ENCODE peak calls at places on chromosomes 12 and 14, in ten cellular contexts. V is stimulated activated CD4-positive, alpha-beta T cell treated with anti-CD3 and anti-CD28 coated beads, Interleukin-15, amount 100 ng/mL, for 1 hour; K is tibial artery; M is dorsolateral prefrontal cortex; Q is endothelial cell; G is amniotic stem cell; F is NCI-H748 treated with DMSO at 0.1 percent for 48 hours; W is nephron progenitor cell; U is cardiac fibroblast; Z is activated T-cell treated with anti-CD3 and anti-CD28 coated beads, Interleukin-2, amount 50 U/mL, for 72 hours. Y is an unnamed sample.

GRCh38 chr12:29735604-29736003 is 48.1 kb downstream of the TMTC1 start:
- DNase-seq in V (no peak), K (no peak), M (no peak), Q (no peak), G (no peak), F (no peak), W (no peak), U (no peak), Z (no peak), Y (no peak)

GRCh38 chr12:57342207-57342691 is 88.6 kb downstream of the R3HDM2 start:
- DNase-seq in V (no peak), K (no peak), M (no peak), Q (peak; percentile 11), G (no peak), F (no peak), W (peak; percentile 37), U (peak; percentile 50), Z (no peak), Y (peak; percentile 87)

GRCh38 chr12:90978117-90978770 is 23.3 kb upstream of the CCER1 start:
- DNase-seq in V (no peak), K (no peak), M (no peak), Q (no peak), G (peak; percentile 58), F (peak; percentile 4), W (no peak), U (peak; percentile 84), Z (no peak), Y (peak; percentile 70)

GRCh38 chr14:69013943-69014782 is 35.1 kb upstream of the ACTN1 start:
- DNase-seq in V (no peak), K (no peak), M (peak; percentile 34), Q (no peak), G (no peak), F (no peak), W (peak; percentile 31), U (peak; percentile 69), Z (no peak), Y (peak; percentile 50)

GRCh38 chr12:120356567-120357030 is 12.4 kb downstream of the MSI1 start:
- DNase-seq in V (peak; percentile 54), K (peak; percentile 76), M (peak; percentile 76), Q (peak; percentile 83), G (peak; percentile 69), F (peak; percentile 37), W (peak; percentile 83), U (peak; percentile 87), Z (peak; percentile 79), Y (peak; percentile 82)

GRCh38 chr14:61925043-61925442 is 162.8 kb downstream of the SNAPC1 start:
- DNase-seq in V (no peak), K (no peak), M (no peak), Q (peak; percentile 17), G (no peak), F (peak; percentile 47), W (no peak), U (peak; percentile 40), Z (peak; percentile 8), Y (no peak)

GRCh38 chr14:30848449-30849240 is 25.7 kb upstream of the COCH start:
- DNase-seq in V (no peak), K (no peak), M (no peak), Q (no peak), G (no peak), F (no peak), W (no peak), U (no peak), Z (no peak), Y (no peak)

GRCh38 chr14:73780391-73780790 is 66.2 kb upstream of the PNMA1 start:
- DNase-seq in V (no peak), K (no peak), M (no peak), Q (no peak), G (no peak), F (no peak), W (no peak), U (no peak), Z (no peak), Y (no peak)

GRCh38 chr14:89669209-89669608 is 252.2 kb upstream of the FOXN3 start:
- DNase-seq in V (no peak), K (peak; percentile 66), M (no peak), Q (no peak), G (no peak), F (no peak), W (no peak), U (no peak), Z (peak; percentile 56), Y (no peak)

GRCh38 chr12:58967551-58967950 is 47.2 kb upstream of the LRIG3 start:
- DNase-seq in V (no peak), K (no peak), M (no peak), Q (no peak), G (no peak), F (no peak), W (no peak), U (peak; percentile 86), Z (no peak), Y (no peak)

GRCh38 chr14:89252887-89253532 is 164.0 kb downstream of the FOXN3 start:
- DNase-seq in V (no peak), K (peak; percentile 79), M (no peak), Q (no peak), G (no peak), F (no peak), W (no peak), U (no peak), Z (no peak), Y (no peak)

GRCh38 chr12:48054955-48055821 is 50.7 kb downstream of the SENP1 start:
- DNase-seq in V (no peak), K (no peak), M (no peak), Q (no peak), G (no peak), F (no peak), W (no peak), U (no peak), Z (no peak), Y (no peak)

GRCh38 chr14:20429801-20430669 is 5.9 kb downstream of the KLHL33 start:
- DNase-seq in V (no peak), K (no peak), M (no peak), Q (no peak), G (no peak), F (no peak), W (no peak), U (no peak), Z (no peak), Y (no peak)

GRCh38 chr14:23861666-23862065 is 91.9 kb upstream of the DHRS4 start:
- DNase-seq in V (no peak), K (no peak), M (no peak), Q (no peak), G (no peak), F (no peak), W (no peak), U (no peak), Z (no peak), Y (peak; percentile 82)

GRCh38 chr12:100826323-100826722 is 31.7 kb downstream of the ANO4 start:
- DNase-seq in V (no peak), K (no peak), M (peak; percentile 24), Q (peak; percentile 74), G (peak; percentile 29), F (no peak), W (peak; percentile 83), U (peak; percentile 52), Z (peak; percentile 1), Y (peak; percentile 60)

GRCh38 chr12:6867407-6868210 is at the start of gene TPI1:
- DNase-seq in V (peak; percentile 61), K (peak; percentile 94), M (peak; percentile 77), Q (peak; percentile 84), G (peak; percentile 48), F (peak; percentile 25), W (peak; percentile 91), U (peak; percentile 83), Z (peak; percentile 85), Y (peak; percentile 87)

GRCh38 chr12:2498961-2499500 is 295.7 kb upstream of the FKBP4 start:
- DNase-seq in V (no peak), K (no peak), M (no peak), Q (no peak), G (no peak), F (no peak), W (no peak), U (no peak), Z (no peak), Y (no peak)

GRCh38 chr12:91920276-91920675 is 225.4 kb downstream of the BTG1 start:
- DNase-seq in V (no peak), K (no peak), M (no peak), Q (no peak), G (no peak), F (no peak), W (no peak), U (peak; percentile 19), Z (no peak), Y (peak; percentile 31)